ENCODE peak calls at places on chromosomes 7 and 10, in seven cellular contexts. A is non-pigmented ciliary epithelial cell; S is activated CD4-positive, alpha-beta T cell treated with anti-CD3 and anti-CD28 coated beads, Interleukin-2, amount 50 U/mL, for 1 hour; N is GM13976; Z is fibroblast of pulmonary artery; B is COR-L47; U is chondrocyte. J is an unnamed sample.

GRCh38 chr10:30182191-30183075 is 123.0 kb upstream of the JCAD start:
- DNase-seq in A (peak), S (no peak), N (no peak), Z (peak), B (no peak), U (peak), J (peak)

GRCh38 chr10:116265686-116266085 is 7.3 kb downstream of the GFRA1 start:
- DNase-seq in A (no peak), S (no peak), N (no peak), Z (no peak), B (no peak), U (no peak), J (no peak)

GRCh38 chr10:44763331-44763730 is 147.8 kb upstream of the TMEM72 start:
- DNase-seq in A (no peak), S (no peak), N (no peak), Z (no peak), B (no peak), U (no peak), J (no peak)

GRCh38 chr7:116213361-116214155 is 3.2 kb downstream of the TES start:
- DNase-seq in A (no peak), S (no peak), N (no peak), Z (peak), B (no peak), U (no peak), J (peak)

GRCh38 chr10:122279725-122280141 is 8.6 kb downstream of the BTBD16 start:
- DNase-seq in A (no peak), S (no peak), N (peak), Z (peak), B (no peak), U (no peak), J (peak)

GRCh38 chr10:61139230-61139928 is 195.4 kb upstream of the RHOBTB1 start:
- DNase-seq in A (no peak), S (no peak), N (no peak), Z (no peak), B (no peak), U (no peak), J (no peak)

GRCh38 chr10:100462709-100463108 is at the start of gene WNT8B:
- DNase-seq in A (no peak), S (no peak), N (no peak), Z (no peak), B (no peak), U (no peak), J (no peak)

GRCh38 chr10:101766306-101766705 is 9.6 kb downstream of the FGF8 start:
- DNase-seq in A (no peak), S (no peak), N (no peak), Z (no peak), B (no peak), U (peak), J (no peak)

GRCh38 chr10:86371691-86372090 is 5.1 kb upstream of the GRID1 start:
- DNase-seq in A (no peak), S (no peak), N (no peak), Z (no peak), B (no peak), U (peak), J (no peak)

GRCh38 chr7:102434039-102434481 is 685 bp downstream of the ORAI2 start:
- DNase-seq in A (no peak), S (no peak), N (no peak), Z (peak), B (peak), U (no peak), J (no peak)

GRCh38 chr7:75995052-75995471 is 667 bp upstream of the TMEM120A start:
- DNase-seq in A (no peak), S (no peak), N (no peak), Z (no peak), B (no peak), U (peak), J (no peak)

GRCh38 chr10:79181227-79181626 is 112.5 kb downstream of the ZMIZ1 start:
- DNase-seq in A (no peak), S (no peak), N (no peak), Z (no peak), B (no peak), U (no peak), J (no peak)

GRCh38 chr10:86244296-86244695 is 122.3 kb downstream of the GRID1 start:
- DNase-seq in A (no peak), S (no peak), N (no peak), Z (no peak), B (peak), U (no peak), J (no peak)

GRCh38 chr7:133339772-133340171 is 86.9 kb downstream of the EXOC4 start:
- DNase-seq in A (no peak), S (no peak), N (no peak), Z (no peak), B (no peak), U (no peak), J (no peak)